ENCODE peak calls at places on chromosomes 7 and 10, in five cellular contexts. K is amniotic stem cell; M is GM23338; N is omental fat pad; U is stimulated activated CD4-positive, alpha-beta T cell treated with anti-CD3 and anti-CD28 coated beads, Interleukin-15, amount 100 ng/mL, for 24 hours. H is an unnamed sample.

GRCh38 chr10:26628395-26628794 is 69.1 kb upstream of the PDSS1 start:
- DNase-seq in M (no peak), U (no peak), N (no peak), K (no peak), H (no peak)

GRCh38 chr10:43409385-43410109 is 561 bp upstream of the HNRNPF start:
- DNase-seq in U (peak; percentile 81), M (no peak), N (no peak), K (no peak), H (no peak)

GRCh38 chr7:51222916-51223315 is 93.7 kb downstream of the COBL start:
- DNase-seq in U (no peak), M (no peak), K (no peak), N (no peak), H (no peak)

GRCh38 chr7:78770422-78771410 is 682.8 kb downstream of the MAGI2 start:
- DNase-seq in U (no peak), N (no peak), M (peak; percentile 85), K (no peak), H (peak; percentile 45)

GRCh38 chr10:73999703-74000102 is 1.8 kb downstream of the VCL start:
- DNase-seq in U (no peak), K (no peak), M (no peak), N (no peak), H (no peak)

GRCh38 chr10:122419890-122420623 is 34.4 kb upstream of the ARMS2 start:
- DNase-seq in K (no peak), M (no peak), N (no peak), U (no peak), H (no peak)

GRCh38 chr7:73718438-73718881 is 1.0 kb downstream of the STX1A start:
- DNase-seq in N (no peak), K (no peak), U (peak; percentile 50), M (no peak), H (no peak)

GRCh38 chr10:74177140-74177677 is 26.2 kb downstream of the ADK start:
- DNase-seq in N (no peak), K (no peak), U (peak; percentile 62), M (peak; percentile 27), H (peak; percentile 19)

GRCh38 chr7:379456-380225 is 89.7 kb downstream of the FOXL3 start:
- DNase-seq in N (no peak), K (no peak), M (peak; percentile 66), U (no peak), H (peak; percentile 77)

GRCh38 chr10:124465003-124465776 is 3.6 kb downstream of the LHPP start:
- DNase-seq in N (no peak), M (no peak), K (no peak), U (no peak), H (no peak)

GRCh38 chr10:4281207-4281825 is 496.3 kb upstream of the KLF6 start:
- DNase-seq in U (no peak), K (no peak), M (peak; percentile 13), N (no peak), H (no peak)